ENCODE peak calls at places on chromosome 12, in five cellular contexts. F is GM12878, E is cardiac muscle cell, M is ovary, H is heart left ventricle. Z is an unnamed sample.

GRCh38 chr12:108063192-108063591 is 65.9 kb upstream of the WSCD2 start:
- DNase-seq in F (no peak), E (peak; percentile 38), M (no peak), H (no peak), Z (no peak)

GRCh38 chr12:132342322-132342721 is 12.9 kb upstream of the GALNT9 start:
- DNase-seq in F (no peak), E (peak; percentile 36), M (no peak), H (no peak), Z (no peak)

GRCh38 chr12:24738436-24738835 is 210.5 kb downstream of the BCAT1 start:
- DNase-seq in F (no peak), E (no peak), M (no peak), H (no peak), Z (no peak)

GRCh38 chr12:54126696-54127537 is 61.9 kb downstream of the SMUG1 start:
- DNase-seq in F (no peak), E (no peak), M (peak; percentile 87), H (peak; percentile 65), Z (peak; percentile 39)

GRCh38 chr12:3242199-3242863 is 165.2 kb downstream of the TSPAN9 start:
- DNase-seq in F (no peak), E (no peak), M (no peak), H (peak; percentile 89), Z (peak; percentile 38)

GRCh38 chr12:91316825-91317224 is 134.2 kb upstream of the DCN start:
- DNase-seq in F (no peak), E (no peak), M (no peak), H (no peak), Z (no peak)

GRCh38 chr12:106841471-106842302 is 67.2 kb downstream of the RIC8B start:
- DNase-seq in F (no peak), E (peak; percentile 72), M (peak; percentile 37), H (no peak), Z (peak; percentile 31)

GRCh38 chr12:51821423-51822260 is 26.9 kb downstream of the FIGNL2 start:
- DNase-seq in F (no peak), E (no peak), M (no peak), H (no peak), Z (no peak)

GRCh38 chr12:122304924-122305323 is 38.6 kb upstream of the VPS33A start:
- DNase-seq in F (no peak), E (no peak), M (no peak), H (no peak), Z (no peak)

GRCh38 chr12:93460882-93461281 is 6.4 kb upstream of the MRPL42 start:
- DNase-seq in F (no peak), E (no peak), M (no peak), H (no peak), Z (no peak)

GRCh38 chr12:93459097-93459496 is 8.2 kb upstream of the MRPL42 start:
- DNase-seq in F (no peak), E (no peak), M (no peak), H (no peak), Z (no peak)

GRCh38 chr12:93456077-93456476 is 11.2 kb upstream of the MRPL42 start:
- DNase-seq in F (no peak), E (no peak), M (no peak), H (no peak), Z (no peak)

GRCh38 chr12:93461503-93461902 is 5.8 kb upstream of the MRPL42 start:
- DNase-seq in F (no peak), E (no peak), M (no peak), H (no peak), Z (no peak)

GRCh38 chr12:93459992-93460391 is 7.3 kb upstream of the MRPL42 start:
- DNase-seq in F (no peak), E (no peak), M (no peak), H (no peak), Z (no peak)
- H3K4me3 ChIP-seq in F (no peak overlapping the region), E (no peak overlapping the region), M (no peak overlapping the region), H (no peak overlapping the region), Z (no peak overlapping the region)

GRCh38 chr12:113234483-113234882 is 13.2 kb downstream of the TPCN1 start:
- DNase-seq in F (no peak), E (no peak), M (no peak), H (no peak), Z (no peak)

GRCh38 chr12:113233967-113234366 is 12.7 kb downstream of the TPCN1 start:
- DNase-seq in F (no peak), E (no peak), M (no peak), H (no peak), Z (no peak)

GRCh38 chr12:113231275-113232231 is 10.3 kb downstream of the TPCN1 start:
- DNase-seq in F (no peak), E (no peak), M (no peak), H (no peak), Z (peak; percentile 67)

GRCh38 chr12:113232232-113232615 is 11.0 kb downstream of the TPCN1 start:
- DNase-seq in F (no peak), E (no peak), M (no peak), H (no peak), Z (no peak)

GRCh38 chr12:113232787-113233585 is 11.7 kb downstream of the TPCN1 start:
- DNase-seq in F (peak; percentile 69), E (peak; percentile 29), M (no peak), H (peak; percentile 70), Z (peak; percentile 57)
- H3K36me3 ChIP-seq in F (peaks cover 9% of the 10 kb centered on the region), E (no peaks in the 10 kb centered on the region), M (no peaks in the 10 kb centered on the region), H (peaks cover 84% of the 10 kb centered on the region), Z (peaks cover 5% of the 10 kb centered on the region)

DNA sequence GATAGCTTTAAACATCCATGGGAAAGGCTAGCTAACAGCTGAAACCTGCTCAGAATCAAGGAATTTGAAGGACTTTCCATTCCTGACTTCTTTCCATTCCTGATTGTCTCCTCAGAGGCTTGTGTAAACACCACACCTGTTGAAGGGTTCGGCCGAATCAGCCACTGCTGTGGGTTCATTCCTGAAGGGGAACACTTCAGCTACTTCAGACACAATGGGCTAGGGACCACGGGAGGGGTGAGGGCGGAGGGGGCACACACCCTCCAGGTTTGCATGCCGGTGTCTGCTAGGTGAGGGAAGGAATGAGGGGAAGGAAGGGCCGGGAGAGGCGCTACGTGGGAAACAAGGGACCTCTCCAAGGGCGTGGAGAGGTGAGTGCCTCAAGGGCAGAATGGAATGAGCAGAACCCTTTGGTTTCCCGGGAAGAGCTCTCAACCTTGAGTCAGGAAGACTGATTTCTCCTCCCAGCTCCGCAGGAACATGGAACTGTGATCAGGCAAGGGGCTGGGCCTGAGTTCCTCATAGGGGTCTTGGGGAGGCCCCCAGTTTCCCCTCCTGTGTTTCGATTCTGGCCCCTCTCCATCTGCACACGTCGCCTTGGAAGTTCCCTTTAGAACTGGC is 1.4 kb downstream of the GPRC5A start:
- DNase-seq in F (no peak), E (no peak), M (no peak), H (no peak), Z (no peak)
- H3K4me3 ChIP-seq in F (no peak overlapping the region), E (no peak overlapping the region), M (peak overlapping the region; percentile 46), H (no peak overlapping the region), Z (no peak overlapping the region)

GRCh38 chr12:29781705-29782266 is 2.0 kb downstream of the TMTC1 start:
- DNase-seq in F (no peak), E (no peak), M (no peak), H (no peak), Z (no peak)

GRCh38 chr12:29780084-29780483 is 3.7 kb downstream of the TMTC1 start:
- DNase-seq in F (no peak), E (no peak), M (no peak), H (no peak), Z (no peak)

GRCh38 chr12:29782285-29782820 is 1.4 kb downstream of the TMTC1 start:
- DNase-seq in F (no peak), E (peak; percentile 42), M (no peak), H (no peak), Z (peak; percentile 7)

GRCh38 chr12:29781176-29781575 is 2.6 kb downstream of the TMTC1 start:
- DNase-seq in F (no peak), E (no peak), M (no peak), H (no peak), Z (no peak)

DNA sequence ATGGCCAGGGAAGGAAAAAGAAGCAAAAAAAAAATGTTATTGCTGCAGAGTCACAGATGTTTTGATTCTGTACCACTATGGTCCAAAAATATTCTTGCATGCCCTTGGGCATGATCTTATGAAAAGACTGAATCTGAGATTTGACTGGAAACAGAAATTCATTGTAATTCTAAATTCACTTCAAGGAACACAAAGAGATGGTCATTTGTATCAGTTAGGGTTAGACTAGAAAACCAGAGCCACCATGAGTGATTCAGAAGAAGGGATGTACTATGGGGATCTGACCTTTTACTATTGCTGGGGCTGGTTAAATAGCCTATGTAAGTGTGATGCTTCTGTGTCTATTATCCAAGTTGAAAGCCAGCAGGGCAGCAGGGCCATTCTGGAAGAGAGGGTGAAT is 5.2 kb downstream of the TMTC1 start:
- DNase-seq in F (no peak), E (no peak), M (no peak), H (no peak), Z (no peak)
- H3K36me3 ChIP-seq in F (no peaks in the 10 kb centered on the region), E (no peaks in the 10 kb centered on the region), M (no peaks in the 10 kb centered on the region), H (no peaks in the 10 kb centered on the region), Z (no peaks in the 10 kb centered on the region)

DNA sequence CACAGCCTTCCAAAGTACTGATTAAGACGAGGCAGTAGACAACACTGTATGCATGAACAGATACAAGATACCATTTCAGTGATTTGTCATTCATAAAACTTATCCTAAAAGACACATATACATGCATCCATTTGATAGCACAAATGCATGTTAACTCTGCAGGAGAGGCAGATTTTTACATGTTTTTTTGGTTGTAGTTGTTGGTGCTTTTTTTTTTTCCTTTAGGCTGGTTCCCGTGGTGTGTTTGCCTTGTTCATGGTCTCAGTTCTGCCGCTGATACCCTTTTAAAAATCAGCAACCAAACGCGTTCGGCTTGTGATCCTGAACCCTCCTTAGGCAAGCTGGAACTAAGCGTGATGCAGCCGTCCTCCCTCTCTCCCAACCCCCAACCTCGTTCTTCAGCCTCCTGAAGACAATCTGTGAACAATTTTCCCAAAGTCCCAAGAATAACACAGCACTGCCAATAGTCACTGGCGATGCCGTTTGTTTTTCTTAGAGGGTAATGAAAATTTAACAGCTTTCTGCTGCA is 1.2 kb downstream of the PRICKLE1 start:
- DNase-seq in F (no peak), E (peak; percentile 38), M (no peak), H (no peak), Z (no peak)
- H3K4me3 ChIP-seq in F (no peak overlapping the region), E (peak overlapping the region; percentile 87), M (peak overlapping the region; percentile 81), H (peak overlapping the region; percentile 95), Z (peak overlapping the region; percentile 86)